ENCODE peak calls at places on chromosome 9, in seven cellular contexts. Y is fibroblast of mammary gland, X is cardiac fibroblast, A is IMR-90, T is sigmoid colon, I is thyroid gland, V is heart right ventricle. M is an unnamed sample.

GRCh38 chr9:88746744-88747398 is 211.9 kb downstream of the NXNL2 start:
- DNase-seq in X (no peak), V (no peak), I (no peak), A (no peak), Y (no peak), T (no peak), M (no peak)

GRCh38 chr9:137441289-137441934 is at the start of gene ENTPD8:
- DNase-seq in X (no peak), V (no peak), T (no peak), Y (no peak), A (no peak), I (peak), M (no peak)

GRCh38 chr9:37026085-37026935 is 7.8 kb downstream of the PAX5 start:
- DNase-seq in T (no peak), A (no peak), V (no peak), X (no peak), I (no peak), Y (no peak), M (no peak)

GRCh38 chr9:135753391-135754105 is 51.6 kb downstream of the KCNT1 start:
- DNase-seq in V (no peak), T (no peak), I (no peak), A (no peak), X (no peak), Y (no peak), M (no peak)

GRCh38 chr9:81312346-81312745 is 377.0 kb downstream of the TLE1 start:
- DNase-seq in T (no peak), V (no peak), X (no peak), A (no peak), Y (peak), I (no peak), M (peak)

GRCh38 chr9:3238241-3238640 is 287.6 kb downstream of the RFX3 start:
- DNase-seq in V (no peak), X (no peak), I (no peak), T (no peak), Y (peak), A (peak), M (peak)

GRCh38 chr9:115369322-115369957 is 251.5 kb upstream of the TNC start:
- DNase-seq in T (no peak), I (no peak), Y (peak), X (peak), V (peak), A (peak), M (peak)

GRCh38 chr9:126468141-126468825 is 141.7 kb downstream of the MVB12B start:
- DNase-seq in X (no peak), A (no peak), I (no peak), Y (no peak), V (no peak), T (peak), M (no peak)

GRCh38 chr9:127721391-127721821 is 5.5 kb downstream of the TTC16 start:
- DNase-seq in A (no peak), V (no peak), T (no peak), I (no peak), Y (no peak), X (no peak), M (no peak)

GRCh38 chr9:117725426-117725887 is 21.3 kb downstream of the TLR4 start:
- DNase-seq in V (no peak), Y (peak), A (no peak), I (no peak), X (peak), T (no peak), M (peak)

GRCh38 chr9:136011376-136011702 is 50.2 kb upstream of the UBAC1 start:
- DNase-seq in T (peak), X (no peak), V (no peak), A (no peak), I (no peak), Y (no peak), M (no peak)

GRCh38 chr9:14321517-14322125 is 7.7 kb upstream of the NFIB start:
- DNase-seq in X (peak), V (no peak), A (no peak), I (no peak), Y (peak), T (no peak), M (peak)

GRCh38 chr9:81552571-81552970 is 136.8 kb downstream of the TLE1 start:
- DNase-seq in T (no peak), X (no peak), Y (no peak), A (no peak), V (peak), I (no peak), M (no peak)

GRCh38 chr9:133334161-133334560 is 1.8 kb downstream of the SURF6 start:
- DNase-seq in A (no peak), X (no peak), T (peak), I (no peak), V (no peak), Y (no peak), M (no peak)
- H3K4me3 ChIP-seq in A (no peak), X (no peak), T (no peak), I (no peak), V (no peak), Y (no peak), M (no peak)

DNA sequence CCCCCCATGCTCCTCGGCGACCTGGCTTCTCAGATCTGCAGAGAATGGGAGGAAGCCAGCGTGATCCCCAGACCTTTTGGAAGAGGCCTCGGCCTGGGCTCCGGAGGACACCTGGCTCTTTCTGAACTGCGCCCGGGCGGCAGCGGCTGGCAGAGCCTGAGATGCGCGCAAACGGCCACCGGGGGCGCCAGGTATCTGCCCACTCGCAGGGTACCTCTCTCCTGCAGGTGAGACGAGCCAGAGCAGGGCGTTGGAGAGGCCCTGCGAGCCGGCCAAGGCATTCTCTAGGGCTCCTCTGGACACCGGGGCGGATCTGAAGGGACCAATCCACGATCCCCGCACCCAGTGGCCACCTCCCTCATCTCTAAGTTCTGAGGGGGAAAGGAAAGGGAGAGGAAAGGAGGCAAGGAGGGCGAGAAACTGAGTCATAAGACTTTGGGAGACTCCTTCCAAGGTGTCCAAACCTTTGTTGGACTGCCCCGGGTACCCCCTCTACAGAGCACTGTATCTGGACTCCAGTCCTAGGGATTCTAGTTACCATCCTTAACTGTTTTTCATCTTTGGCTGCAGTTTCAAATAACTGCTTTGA is 55.0 kb upstream of the SLC46A2 start:
- DNase-seq in V (no peak), Y (no peak), T (no peak), A (no peak), X (no peak), I (peak), M (no peak)
- TF ChIP-seq CTCF in V (no peak), Y (no peak), T (no peak), A (no peak), X (peak), I (no peak), M (no peak)

DNA sequence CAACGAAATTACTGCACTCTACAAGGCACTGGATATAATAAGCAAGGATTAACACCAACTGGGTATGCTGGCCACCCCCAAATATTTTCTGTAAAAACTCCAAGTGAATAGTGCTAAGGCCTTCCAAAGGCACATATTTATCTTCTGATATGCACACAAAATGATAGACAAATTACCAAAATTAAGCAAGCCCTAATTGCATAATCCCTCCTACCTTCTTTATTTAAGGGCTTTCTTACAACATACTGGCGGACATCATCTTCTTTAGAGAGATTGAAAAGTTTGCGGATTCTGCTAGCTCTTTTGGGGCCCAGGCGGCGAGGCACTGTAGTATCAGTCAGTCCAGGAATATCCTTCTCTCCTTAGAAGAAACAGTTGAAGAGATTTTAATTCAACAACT is 1.9 kb downstream of the RPS6 start:
- DNase-seq in Y (peak), V (no peak), I (no peak), T (no peak), A (no peak), X (peak), M (peak)
- H3K4me3 ChIP-seq in Y (peak), V (peak), I (no peak), T (no peak), A (peak), X (peak), M (peak)

GRCh38 chr9:19085295-19085694 is 17.4 kb downstream of the HAUS6 start:
- DNase-seq in I (no peak), X (peak), Y (peak), A (no peak), V (no peak), T (no peak), M (peak)
- TF ChIP-seq CTCF in I (no peak), X (peak), Y (peak), A (peak), V (peak), T (no peak), M (peak)

DNA sequence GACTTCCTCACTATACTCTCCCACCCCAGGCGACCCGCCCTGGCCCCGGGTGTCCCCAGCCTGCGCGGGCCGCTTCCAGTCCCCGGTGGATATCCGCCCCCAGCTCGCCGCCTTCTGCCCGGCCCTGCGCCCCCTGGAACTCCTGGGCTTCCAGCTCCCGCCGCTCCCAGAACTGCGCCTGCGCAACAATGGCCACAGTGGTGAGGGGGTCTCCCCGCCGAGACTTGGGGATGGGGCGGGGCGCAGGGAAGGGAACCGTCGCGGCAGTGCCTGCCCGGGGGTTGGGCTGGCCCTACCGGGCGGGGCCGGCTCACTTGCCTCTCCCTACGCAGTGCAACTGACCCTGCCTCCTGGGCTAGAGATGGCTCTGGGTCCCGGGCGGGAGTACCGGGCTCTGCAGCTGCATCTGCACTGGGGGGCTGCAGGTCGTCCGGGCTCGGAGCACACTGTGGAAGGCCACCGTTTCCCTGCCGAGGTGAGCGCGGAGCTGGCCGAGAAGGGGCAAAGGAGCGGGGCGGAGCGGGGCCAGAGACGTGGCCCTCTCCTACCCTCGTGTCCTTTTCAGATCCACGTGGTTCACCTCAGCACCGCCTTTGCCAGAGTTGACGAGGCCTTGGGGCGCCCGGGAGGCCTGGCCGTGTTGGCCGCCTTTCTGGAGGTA is 2.1 kb downstream of the CA9 start:
- DNase-seq in A (no peak), Y (no peak), I (peak), V (peak), T (no peak), X (no peak), M (no peak)
- H3K4me3 ChIP-seq in A (peak), Y (peak), I (peak), V (peak), T (peak), X (peak), M (peak)

DNA sequence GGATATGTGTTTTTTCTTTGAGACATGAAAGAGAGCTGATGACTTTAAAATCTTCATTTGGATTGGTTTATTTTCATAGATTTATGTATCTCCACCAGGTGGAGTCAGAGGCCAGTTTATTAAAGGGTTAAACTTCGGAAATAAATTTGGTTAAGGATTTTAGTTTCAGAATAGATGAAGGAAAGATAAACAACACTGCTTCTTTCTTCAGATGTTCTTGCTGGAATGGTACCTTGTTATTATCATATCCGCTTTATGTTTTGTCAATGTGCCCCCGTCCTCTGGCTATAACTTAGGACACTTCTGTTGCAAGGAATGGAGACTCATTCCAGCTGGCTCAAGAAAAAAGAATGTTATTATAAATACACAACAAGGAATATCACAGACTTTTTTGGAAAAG is 81.2 kb downstream of the ALDH1A1 start:
- DNase-seq in V (no peak), I (no peak), A (peak), T (no peak), Y (peak), X (peak), M (peak)
- TF ChIP-seq CTCF in V (peak), I (no peak), A (peak), T (peak), Y (peak), X (peak), M (peak)

GRCh38 chr9:77817590-77818311 is 169.6 kb upstream of the GNA14 start:
- DNase-seq in A (no peak), I (no peak), Y (no peak), T (no peak), X (no peak), V (no peak), M (no peak)
- H3K4me3 ChIP-seq in A (no peak), I (no peak), Y (no peak), T (no peak), X (no peak), V (no peak), M (no peak)

GRCh38 chr9:99821187-99822095 is at the start of gene NR4A3:
- DNase-seq in X (peak), V (peak), I (peak), T (peak), Y (peak), A (peak), M (peak)
- TF ChIP-seq CTCF in X (peak), V (peak), I (no peak), T (no peak), Y (peak), A (peak), M (peak)

DNA sequence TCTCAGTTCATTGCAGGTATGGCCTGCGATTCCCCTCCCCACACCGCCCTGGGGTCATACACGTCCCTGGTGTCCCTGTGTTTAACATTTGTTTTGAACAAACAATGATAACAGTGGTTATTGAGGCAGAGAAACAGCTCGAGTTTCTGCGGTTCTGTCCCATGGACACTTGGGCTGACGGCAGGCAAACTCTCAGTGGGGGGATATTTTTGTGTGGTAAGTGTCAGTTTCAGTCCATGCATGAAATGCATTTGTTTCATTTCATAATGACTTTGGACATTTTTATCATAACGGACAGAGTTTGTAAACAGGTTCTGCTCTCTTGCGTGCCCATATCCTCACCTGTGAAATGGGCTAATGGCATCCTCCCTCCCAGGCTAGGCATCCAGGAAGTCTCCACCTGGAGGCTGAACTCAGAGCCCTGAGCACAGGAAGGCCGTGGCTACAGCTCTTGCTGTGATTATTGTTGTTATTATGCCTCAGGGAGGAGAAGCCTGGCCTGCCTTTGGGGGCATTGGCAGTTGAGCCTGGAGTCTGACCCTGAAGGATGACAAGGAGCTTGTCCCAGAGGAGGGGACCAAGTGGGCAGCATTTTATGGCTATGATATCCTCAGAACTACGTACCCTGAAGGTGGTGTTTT is 190.9 kb downstream of the GADD45G start:
- DNase-seq in T (no peak), V (no peak), I (no peak), A (no peak), X (no peak), Y (no peak), M (no peak)
- H3K4me3 ChIP-seq in T (no peak), V (no peak), I (no peak), A (no peak), X (no peak), Y (no peak), M (no peak)